ENCODE peak calls at places on chromosomes 6 and 20, in eight cellular contexts. One of them, this sample, is unnamed.

GRCh38 chr20:1125266-1125665 is 6.9 kb downstream of the PSMF1 start:
- DNase-seq in CD8-positive, alpha-beta T cell: no peak
- DNase-seq in HL-60: no peak
- DNase-seq in upper lobe of left lung: no peak
- DNase-seq in bronchial epithelial cell: no peak
- DNase-seq in GM23338: no peak
- DNase-seq in hepatocyte: no peak
- DNase-seq in IMR-90: no peak
- DNase-seq in this sample: no peak

GRCh38 chr6:11275598-11275997 is 43.1 kb upstream of the NEDD9 start:
- DNase-seq in CD8-positive, alpha-beta T cell: no peak
- DNase-seq in HL-60: peak
- DNase-seq in upper lobe of left lung: no peak
- DNase-seq in bronchial epithelial cell: peak
- DNase-seq in GM23338: no peak
- DNase-seq in hepatocyte: peak
- DNase-seq in IMR-90: no peak
- DNase-seq in this sample: no peak

GRCh38 chr20:14632906-14633305 is 295.5 kb upstream of the FLRT3 start:
- DNase-seq in CD8-positive, alpha-beta T cell: no peak
- DNase-seq in HL-60: peak
- DNase-seq in upper lobe of left lung: no peak
- DNase-seq in bronchial epithelial cell: no peak
- DNase-seq in GM23338: peak
- DNase-seq in hepatocyte: no peak
- DNase-seq in IMR-90: no peak
- DNase-seq in this sample: no peak

GRCh38 chr20:23417861-23418260 is 3.4 kb downstream of the NAPB start:
- DNase-seq in CD8-positive, alpha-beta T cell: no peak
- DNase-seq in HL-60: no peak
- DNase-seq in upper lobe of left lung: no peak
- DNase-seq in bronchial epithelial cell: no peak
- DNase-seq in GM23338: no peak
- DNase-seq in hepatocyte: no peak
- DNase-seq in IMR-90: no peak
- DNase-seq in this sample: no peak

GRCh38 chr6:159692303-159693127 is 526 bp downstream of the SOD2 start:
- DNase-seq in CD8-positive, alpha-beta T cell: peak
- DNase-seq in HL-60: no peak
- DNase-seq in upper lobe of left lung: no peak
- DNase-seq in bronchial epithelial cell: peak
- DNase-seq in GM23338: peak
- DNase-seq in hepatocyte: peak
- DNase-seq in IMR-90: peak
- DNase-seq in this sample: no peak

GRCh38 chr6:79269877-79270276 is 35.4 kb upstream of the HMGN3 start:
- DNase-seq in CD8-positive, alpha-beta T cell: no peak
- DNase-seq in HL-60: no peak
- DNase-seq in upper lobe of left lung: no peak
- DNase-seq in bronchial epithelial cell: peak
- DNase-seq in GM23338: no peak
- DNase-seq in hepatocyte: peak
- DNase-seq in IMR-90: peak
- DNase-seq in this sample: no peak

GRCh38 chr6:10341605-10342004 is 73.3 kb downstream of the TFAP2A start:
- DNase-seq in CD8-positive, alpha-beta T cell: no peak
- DNase-seq in HL-60: no peak
- DNase-seq in upper lobe of left lung: no peak
- DNase-seq in bronchial epithelial cell: no peak
- DNase-seq in GM23338: no peak
- DNase-seq in hepatocyte: no peak
- DNase-seq in IMR-90: no peak
- DNase-seq in this sample: no peak

GRCh38 chr6:100202417-100203194 is 208.6 kb upstream of the MCHR2 start:
- DNase-seq in CD8-positive, alpha-beta T cell: no peak
- DNase-seq in HL-60: peak
- DNase-seq in upper lobe of left lung: no peak
- DNase-seq in bronchial epithelial cell: peak
- DNase-seq in GM23338: no peak
- DNase-seq in hepatocyte: peak
- DNase-seq in IMR-90: peak
- DNase-seq in this sample: no peak

GRCh38 chr6:158571826-158572652 is 12.1 kb downstream of the TMEM181 start:
- DNase-seq in CD8-positive, alpha-beta T cell: no peak
- DNase-seq in HL-60: no peak
- DNase-seq in upper lobe of left lung: peak
- DNase-seq in bronchial epithelial cell: peak
- DNase-seq in GM23338: no peak
- DNase-seq in hepatocyte: peak
- DNase-seq in IMR-90: no peak
- DNase-seq in this sample: no peak

GRCh38 chr6:107237992-107238660 is 122.8 kb upstream of the BEND3 start:
- DNase-seq in CD8-positive, alpha-beta T cell: no peak
- DNase-seq in HL-60: no peak
- DNase-seq in upper lobe of left lung: no peak
- DNase-seq in bronchial epithelial cell: peak
- DNase-seq in GM23338: no peak
- DNase-seq in hepatocyte: no peak
- DNase-seq in IMR-90: peak
- DNase-seq in this sample: no peak

GRCh38 chr20:15395457-15395856 is 1058.0 kb upstream of the FLRT3 start:
- DNase-seq in CD8-positive, alpha-beta T cell: no peak
- DNase-seq in HL-60: no peak
- DNase-seq in upper lobe of left lung: no peak
- DNase-seq in bronchial epithelial cell: no peak
- DNase-seq in GM23338: no peak
- DNase-seq in hepatocyte: no peak
- DNase-seq in IMR-90: no peak
- DNase-seq in this sample: no peak

GRCh38 chr6:43644940-43645612 is at the start of gene RSPH9:
- DNase-seq in CD8-positive, alpha-beta T cell: peak
- DNase-seq in HL-60: no peak
- DNase-seq in upper lobe of left lung: peak
- DNase-seq in bronchial epithelial cell: peak
- DNase-seq in GM23338: peak
- DNase-seq in hepatocyte: peak
- DNase-seq in IMR-90: peak
- DNase-seq in this sample: peak

GRCh38 chr20:47392721-47393073 is 36.2 kb upstream of the ZMYND8 start:
- DNase-seq in CD8-positive, alpha-beta T cell: no peak
- DNase-seq in HL-60: no peak
- DNase-seq in upper lobe of left lung: no peak
- DNase-seq in bronchial epithelial cell: peak
- DNase-seq in GM23338: no peak
- DNase-seq in hepatocyte: no peak
- DNase-seq in IMR-90: peak
- DNase-seq in this sample: no peak

GRCh38 chr6:37876843-37877242 is 57.3 kb downstream of the ZFAND3 start:
- DNase-seq in CD8-positive, alpha-beta T cell: no peak
- DNase-seq in HL-60: no peak
- DNase-seq in upper lobe of left lung: no peak
- DNase-seq in bronchial epithelial cell: no peak
- DNase-seq in GM23338: no peak
- DNase-seq in hepatocyte: no peak
- DNase-seq in IMR-90: no peak
- DNase-seq in this sample: no peak

GRCh38 chr6:118469468-118469867 is 78.6 kb upstream of the PLN start:
- DNase-seq in CD8-positive, alpha-beta T cell: no peak
- DNase-seq in HL-60: no peak
- DNase-seq in upper lobe of left lung: no peak
- DNase-seq in bronchial epithelial cell: peak
- DNase-seq in GM23338: no peak
- DNase-seq in hepatocyte: no peak
- DNase-seq in IMR-90: peak
- DNase-seq in this sample: no peak

GRCh38 chr6:109292983-109293586 is 89.2 kb downstream of the CD164 start:
- DNase-seq in CD8-positive, alpha-beta T cell: no peak
- DNase-seq in HL-60: no peak
- DNase-seq in upper lobe of left lung: no peak
- DNase-seq in bronchial epithelial cell: peak
- DNase-seq in GM23338: no peak
- DNase-seq in hepatocyte: no peak
- DNase-seq in IMR-90: no peak
- DNase-seq in this sample: no peak

GRCh38 chr6:151652338-151652737 is 155.1 kb upstream of the ESR1 start:
- DNase-seq in CD8-positive, alpha-beta T cell: no peak
- DNase-seq in HL-60: no peak
- DNase-seq in upper lobe of left lung: no peak
- DNase-seq in bronchial epithelial cell: peak
- DNase-seq in GM23338: no peak
- DNase-seq in hepatocyte: no peak
- DNase-seq in IMR-90: no peak
- DNase-seq in this sample: no peak

GRCh38 chr6:2940851-2941250 is 30.5 kb downstream of the SERPINB6 start:
- DNase-seq in CD8-positive, alpha-beta T cell: no peak
- DNase-seq in HL-60: no peak
- DNase-seq in upper lobe of left lung: no peak
- DNase-seq in bronchial epithelial cell: no peak
- DNase-seq in GM23338: no peak
- DNase-seq in hepatocyte: no peak
- DNase-seq in IMR-90: no peak
- DNase-seq in this sample: no peak

GRCh38 chr6:156508126-156508525 is 269.1 kb upstream of the ARID1B start:
- DNase-seq in CD8-positive, alpha-beta T cell: no peak
- DNase-seq in HL-60: no peak
- DNase-seq in upper lobe of left lung: no peak
- DNase-seq in bronchial epithelial cell: no peak
- DNase-seq in GM23338: no peak
- DNase-seq in hepatocyte: no peak
- DNase-seq in IMR-90: no peak
- DNase-seq in this sample: no peak

GRCh38 chr6:135323979-135324378 is 142.9 kb downstream of the MYB start:
- DNase-seq in CD8-positive, alpha-beta T cell: no peak
- DNase-seq in HL-60: no peak
- DNase-seq in upper lobe of left lung: no peak
- DNase-seq in bronchial epithelial cell: no peak
- DNase-seq in GM23338: no peak
- DNase-seq in hepatocyte: no peak
- DNase-seq in IMR-90: no peak
- DNase-seq in this sample: no peak

DNA sequence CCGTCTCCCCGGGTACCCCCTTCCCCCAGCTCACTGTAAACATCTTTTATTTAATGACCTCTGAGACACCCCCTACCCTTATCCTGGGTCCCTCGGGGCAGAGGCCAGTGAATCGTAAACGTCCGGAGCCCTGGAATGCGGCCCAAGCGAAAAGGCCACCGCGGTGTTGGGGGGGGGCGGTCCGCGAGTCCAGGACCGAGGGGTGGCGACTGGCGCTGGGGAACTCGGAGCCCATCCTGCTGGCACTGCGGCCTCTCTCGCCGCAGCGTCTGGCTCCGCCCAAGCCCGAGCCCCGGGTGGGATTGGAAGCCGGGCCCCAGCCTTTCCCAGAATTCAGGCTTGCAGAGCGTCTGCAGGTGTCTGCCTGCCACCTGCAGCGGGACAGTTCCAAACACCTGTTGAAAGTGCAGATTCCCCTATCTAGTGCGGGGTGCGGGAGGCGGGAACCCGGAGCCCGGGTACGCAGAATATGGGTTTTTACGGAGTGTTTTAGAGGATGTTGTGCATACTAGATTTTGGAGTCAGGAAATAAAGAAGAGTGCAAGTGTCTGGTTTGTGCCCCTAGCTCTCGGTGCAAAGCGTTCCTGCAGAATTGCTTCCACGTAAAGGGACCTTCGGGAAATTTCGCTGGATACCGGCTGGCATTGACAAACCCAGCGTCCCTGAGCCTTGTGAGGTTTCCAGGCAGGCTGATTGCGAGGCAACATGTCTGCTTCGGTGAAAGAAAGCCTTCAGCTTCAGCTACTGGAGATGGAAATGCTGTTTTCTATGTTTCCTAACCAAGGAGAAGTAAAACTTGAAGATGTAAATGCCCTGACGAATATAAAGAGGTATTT is 808 bp downstream of the RWDD2A start:
- DNase-seq in CD8-positive, alpha-beta T cell: peak
- DNase-seq in HL-60: no peak
- DNase-seq in upper lobe of left lung: peak
- DNase-seq in bronchial epithelial cell: no peak
- DNase-seq in GM23338: peak
- DNase-seq in hepatocyte: peak
- DNase-seq in IMR-90: no peak
- DNase-seq in this sample: peak
- TF ChIP-seq CTCF in CD8-positive, alpha-beta T cell: no peak
- TF ChIP-seq CTCF in HL-60: no peak
- TF ChIP-seq CTCF in upper lobe of left lung: no peak
- TF ChIP-seq CTCF in bronchial epithelial cell: no peak
- TF ChIP-seq CTCF in GM23338: no peak
- TF ChIP-seq CTCF in hepatocyte: no peak
- TF ChIP-seq CTCF in IMR-90: no peak
- TF ChIP-seq CTCF in this sample: no peak

DNA sequence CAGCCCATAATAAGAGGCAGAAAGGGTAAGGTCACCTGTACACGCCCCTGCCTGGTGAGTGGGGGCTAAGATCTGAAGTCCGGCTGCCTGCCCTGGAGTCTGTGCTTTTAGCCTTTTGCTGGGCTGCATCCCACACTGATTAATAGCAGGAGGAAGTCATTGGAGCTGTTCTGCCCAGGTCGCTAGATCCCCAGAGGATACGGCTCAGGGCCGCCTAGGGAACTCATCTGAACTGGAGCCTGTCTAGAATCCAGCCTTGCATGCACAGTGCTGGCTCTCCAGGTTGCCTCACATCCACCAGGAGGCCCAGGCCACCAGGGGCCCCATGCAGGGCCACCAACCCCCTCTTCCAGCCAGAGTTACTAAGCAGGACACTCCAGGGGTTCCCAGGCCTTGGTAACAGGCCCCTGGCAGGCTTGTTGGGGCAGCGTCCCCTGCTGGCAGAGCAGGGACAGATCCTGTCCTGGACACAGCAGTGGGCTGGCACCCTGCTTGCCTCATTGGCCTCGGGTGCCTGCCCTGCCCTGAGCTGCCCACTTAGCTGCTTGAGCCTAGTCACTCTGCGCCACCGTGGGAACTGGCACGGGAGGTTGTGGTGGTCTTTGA is 35.3 kb downstream of the EFCAB8 start:
- DNase-seq in CD8-positive, alpha-beta T cell: no peak
- DNase-seq in HL-60: peak
- DNase-seq in upper lobe of left lung: peak
- DNase-seq in bronchial epithelial cell: no peak
- DNase-seq in GM23338: peak
- DNase-seq in hepatocyte: no peak
- DNase-seq in IMR-90: peak
- DNase-seq in this sample: no peak
- TF ChIP-seq CTCF in CD8-positive, alpha-beta T cell: no peak
- TF ChIP-seq CTCF in HL-60: peak
- TF ChIP-seq CTCF in upper lobe of left lung: no peak
- TF ChIP-seq CTCF in bronchial epithelial cell: peak
- TF ChIP-seq CTCF in GM23338: peak
- TF ChIP-seq CTCF in hepatocyte: peak
- TF ChIP-seq CTCF in IMR-90: peak
- TF ChIP-seq CTCF in this sample: no peak

GRCh38 chr20:40757087-40757486 is 68.1 kb upstream of the MAFB start:
- DNase-seq in CD8-positive, alpha-beta T cell: no peak
- DNase-seq in HL-60: no peak
- DNase-seq in upper lobe of left lung: no peak
- DNase-seq in bronchial epithelial cell: peak
- DNase-seq in GM23338: no peak
- DNase-seq in hepatocyte: no peak
- DNase-seq in IMR-90: no peak
- DNase-seq in this sample: no peak
- TF ChIP-seq CTCF in CD8-positive, alpha-beta T cell: no peak
- TF ChIP-seq CTCF in HL-60: no peak
- TF ChIP-seq CTCF in upper lobe of left lung: no peak
- TF ChIP-seq CTCF in bronchial epithelial cell: no peak
- TF ChIP-seq CTCF in GM23338: no peak
- TF ChIP-seq CTCF in hepatocyte: no peak
- TF ChIP-seq CTCF in IMR-90: no peak
- TF ChIP-seq CTCF in this sample: no peak

GRCh38 chr6:169121013-169121412 is 132.6 kb downstream of the THBS2 start:
- DNase-seq in CD8-positive, alpha-beta T cell: no peak
- DNase-seq in HL-60: no peak
- DNase-seq in upper lobe of left lung: no peak
- DNase-seq in bronchial epithelial cell: no peak
- DNase-seq in GM23338: no peak
- DNase-seq in hepatocyte: no peak
- DNase-seq in IMR-90: no peak
- DNase-seq in this sample: no peak
- TF ChIP-seq CTCF in CD8-positive, alpha-beta T cell: no peak
- TF ChIP-seq CTCF in HL-60: no peak
- TF ChIP-seq CTCF in upper lobe of left lung: no peak
- TF ChIP-seq CTCF in bronchial epithelial cell: no peak
- TF ChIP-seq CTCF in GM23338: peak
- TF ChIP-seq CTCF in hepatocyte: no peak
- TF ChIP-seq CTCF in IMR-90: no peak
- TF ChIP-seq CTCF in this sample: no peak

This sample was measured in activated B cell treated with CpG ODN at 0.5 μM for 24 hours.